ENCODE peak calls at places on chromosomes 13 and 19, in eight cellular contexts. T is AG04450, W is body of pancreas, I is thoracic aorta, R is uterus, Z is fibroblast of lung, U is heart right ventricle, M is mesenchymal stem cell. P is an unnamed sample. For H3K9me3, the result is how much of the 10 kb centered on the place peaks cover.

GRCh38 chr13:40064154-40064713 is 408.8 kb downstream of the COG6 start:
- DNase-seq in T (no peak), W (no peak), I (no peak), R (no peak), Z (no peak), U (no peak), M (peak), P (peak)

GRCh38 chr13:24063281-24063851 is 97.2 kb upstream of the SPATA13 start:
- DNase-seq in T (no peak), W (no peak), I (no peak), R (peak), Z (peak), U (peak), M (no peak), P (no peak)

GRCh38 chr19:39150235-39150634 is 24.6 kb downstream of the PAK4 start:
- DNase-seq in T (no peak), W (no peak), I (no peak), R (no peak), Z (no peak), U (no peak), M (no peak), P (no peak)

GRCh38 chr13:23505007-23505406 is 65.2 kb upstream of the TNFRSF19 start:
- DNase-seq in T (no peak), W (no peak), I (no peak), R (no peak), Z (peak), U (peak), M (peak), P (no peak)

GRCh38 chr13:40484101-40484800 is 182.2 kb downstream of the FOXO1 start:
- DNase-seq in T (no peak), W (no peak), I (no peak), R (no peak), Z (no peak), U (no peak), M (no peak), P (no peak)

GRCh38 chr13:113670541-113670940 is 3.5 kb downstream of the GRK1 start:
- DNase-seq in T (no peak), W (peak), I (no peak), R (peak), Z (no peak), U (no peak), M (no peak), P (no peak)

GRCh38 chr19:5261151-5261890 is 79.3 kb downstream of the PTPRS start:
- DNase-seq in T (no peak), W (no peak), I (no peak), R (no peak), Z (no peak), U (no peak), M (no peak), P (no peak)

GRCh38 chr19:43425567-43426392 is 11.1 kb downstream of the TEX101 start:
- DNase-seq in T (no peak), W (peak), I (no peak), R (no peak), Z (peak), U (no peak), M (no peak), P (no peak)

GRCh38 chr13:20035130-20035529 is 76.6 kb downstream of the ZMYM2 start:
- DNase-seq in T (no peak), W (no peak), I (no peak), R (no peak), Z (peak), U (no peak), M (no peak), P (no peak)

GRCh38 chr13:99819962-99820361 is 151.6 kb downstream of the ZIC5 start:
- DNase-seq in T (no peak), W (no peak), I (no peak), R (no peak), Z (no peak), U (no peak), M (no peak), P (no peak)

GRCh38 chr13:98450495-98451167 is 126.3 kb downstream of the STK24 start:
- DNase-seq in T (no peak), W (no peak), I (no peak), R (no peak), Z (peak), U (peak), M (peak), P (no peak)

GRCh38 chr13:88751994-88752393 is 1080.8 kb downstream of the SLITRK5 start:
- DNase-seq in T (no peak), W (no peak), I (no peak), R (no peak), Z (no peak), U (no peak), M (no peak), P (no peak)

GRCh38 chr13:108827637-108828036 is 198.2 kb downstream of the MYO16 start:
- DNase-seq in T (no peak), W (peak), I (no peak), R (no peak), Z (no peak), U (no peak), M (no peak), P (no peak)

GRCh38 chr19:46787331-46788100 is 878 bp downstream of the SLC1A5 start:
- DNase-seq in T (no peak), W (peak), I (no peak), R (peak), Z (peak), U (peak), M (peak), P (peak)

GRCh38 chr19:19406878-19407639 is 1.6 kb downstream of the GATAD2A start:
- DNase-seq in T (no peak), W (peak), I (no peak), R (no peak), Z (peak), U (no peak), M (peak), P (no peak)

GRCh38 chr13:68588623-68589022 is 1358.5 kb upstream of the PCDH9 start:
- DNase-seq in T (no peak), W (no peak), I (no peak), R (no peak), Z (no peak), U (no peak), M (no peak), P (no peak)

GRCh38 chr19:42010245-42011126 is 16.5 kb upstream of the ATP1A3 start:
- DNase-seq in T (no peak), W (no peak), I (no peak), R (no peak), Z (no peak), U (no peak), M (peak), P (no peak)

GRCh38 chr19:48325265-48325910 is at the start of gene EMP3:
- DNase-seq in T (peak), W (peak), I (peak), R (peak), Z (peak), U (peak), M (peak), P (no peak)

GRCh38 chr13:72726721-72727416 is 560 bp downstream of the MZT1 start:
- DNase-seq in T (no peak), W (peak), I (peak), R (no peak), Z (peak), U (peak), M (peak), P (no peak)

GRCh38 chr13:43242040-43242439 is 218.7 kb downstream of the DNAJC15 start:
- DNase-seq in T (no peak), W (no peak), I (no peak), R (no peak), Z (no peak), U (no peak), M (no peak), P (no peak)

GRCh38 chr19:46321653-46322052 is 24.8 kb downstream of the HIF3A start:
- DNase-seq in T (no peak), W (no peak), I (no peak), R (no peak), Z (no peak), U (no peak), M (no peak), P (no peak)

GRCh38 chr13:24511019-24511823 is 1.4 kb downstream of the PARP4 start:
- DNase-seq in T (peak), W (peak), I (no peak), R (no peak), Z (peak), U (no peak), M (peak), P (no peak)

GRCh38 chr19:38078302-38078930 is 145.6 kb downstream of the DPF1 start:
- DNase-seq in T (no peak), W (no peak), I (no peak), R (no peak), Z (no peak), U (no peak), M (no peak), P (no peak)

GRCh38 chr19:866769-867300 is 7.4 kb downstream of the CFD start:
- DNase-seq in T (no peak), W (no peak), I (no peak), R (no peak), Z (no peak), U (no peak), M (no peak), P (no peak)

GRCh38 chr19:33467851-33468250 is 53.7 kb downstream of the PEPD start:
- DNase-seq in T (no peak), W (no peak), I (no peak), R (no peak), Z (no peak), U (no peak), M (no peak), P (no peak)

GRCh38 chr19:21603431-21604153 is 98.2 kb downstream of the ZNF429 start:
- DNase-seq in T (no peak), W (no peak), I (no peak), R (no peak), Z (peak), U (no peak), M (no peak), P (no peak)

DNA sequence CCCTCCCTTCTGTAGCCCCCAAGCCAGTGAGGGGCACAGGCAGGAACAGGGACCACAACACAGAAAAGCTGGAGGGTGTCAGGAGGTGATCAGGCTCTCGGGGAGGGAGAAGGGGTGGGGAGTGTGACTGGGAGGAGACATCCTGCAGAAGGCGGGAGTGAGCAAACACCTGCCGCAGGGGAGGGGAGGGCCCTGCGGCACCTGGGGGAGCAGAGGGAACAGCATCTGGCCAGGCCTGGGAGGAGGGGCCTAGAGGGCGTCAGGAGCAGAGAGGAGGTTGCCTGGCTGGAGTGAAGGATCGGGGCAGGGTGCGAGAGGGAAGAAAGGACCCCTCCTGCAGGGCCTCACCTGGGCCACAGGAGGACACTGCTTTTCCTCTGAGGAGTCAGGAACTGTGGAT is 4.2 kb downstream of the KLK3 start:
- DNase-seq in T (no peak), W (peak), I (no peak), R (no peak), Z (no peak), U (no peak), M (no peak), P (no peak)
- H3K9me3 ChIP-seq in T (under half), W (under half), I (under half), R (under half), Z (under half), U (under half), M (under half), P (under half)

GRCh38 chr19:56930647-56931592 is 90.4 kb upstream of the PEG3 start:
- DNase-seq in T (no peak), W (no peak), I (no peak), R (no peak), Z (no peak), U (no peak), M (no peak), P (no peak)
- H3K9me3 ChIP-seq in T (under half), W (under half), I (under half), R (under half), Z (under half), U (under half), M (under half), P (under half)

GRCh38 chr19:57477191-57478008 is at the start of gene ZNF772:
- DNase-seq in T (peak), W (peak), I (peak), R (peak), Z (peak), U (peak), M (peak), P (peak)
- H3K9me3 ChIP-seq in T (under half), W (half or more), I (under half), R (under half), Z (under half), U (under half), M (under half), P (under half)

DNA sequence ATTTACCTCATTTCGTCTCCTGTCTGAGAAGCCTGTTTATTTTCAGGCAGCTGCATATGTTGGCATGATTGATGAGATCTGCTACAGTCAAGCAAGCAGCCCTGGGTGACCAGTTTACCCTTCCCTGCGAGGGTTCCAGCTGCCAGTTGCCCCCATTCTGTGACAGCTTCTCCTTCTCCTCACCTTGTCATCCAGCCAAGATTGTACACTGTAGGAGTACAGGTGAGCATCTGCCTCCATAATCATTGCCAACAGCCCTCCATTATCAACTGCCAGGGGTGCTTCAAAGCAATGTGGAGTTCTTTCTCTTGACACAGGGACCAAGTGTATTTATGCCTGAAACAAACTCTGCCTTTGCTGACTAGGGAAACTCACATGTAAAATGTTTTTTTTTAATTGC is 1979.8 kb upstream of the PRR20A start:
- DNase-seq in T (no peak), W (no peak), I (no peak), R (no peak), Z (no peak), U (no peak), M (no peak), P (no peak)
- H3K9me3 ChIP-seq in T (under half), W (under half), I (under half), R (under half), Z (under half), U (under half), M (under half), P (under half)

GRCh38 chr19:44696939-44697669 is 1.8 kb upstream of the CEACAM16 start:
- DNase-seq in T (no peak), W (peak), I (no peak), R (no peak), Z (no peak), U (no peak), M (no peak), P (no peak)
- H3K9me3 ChIP-seq in T (under half), W (under half), I (under half), R (under half), Z (under half), U (under half), M (under half), P (under half)

GRCh38 chr19:35027851-35028599 is 2.2 kb upstream of the SCN1B start:
- DNase-seq in T (no peak), W (no peak), I (no peak), R (no peak), Z (peak), U (no peak), M (no peak), P (no peak)

GRCh38 chr19:35029737-35030256 is 473 bp upstream of the SCN1B start:
- DNase-seq in T (no peak), W (no peak), I (no peak), R (no peak), Z (no peak), U (no peak), M (peak), P (no peak)

GRCh38 chr19:35025969-35026368 is 4.3 kb upstream of the SCN1B start:
- DNase-seq in T (no peak), W (no peak), I (no peak), R (no peak), Z (no peak), U (no peak), M (no peak), P (no peak)

GRCh38 chr19:35026418-35026817 is 3.9 kb upstream of the SCN1B start:
- DNase-seq in T (no peak), W (no peak), I (no peak), R (no peak), Z (no peak), U (no peak), M (no peak), P (no peak)

DNA sequence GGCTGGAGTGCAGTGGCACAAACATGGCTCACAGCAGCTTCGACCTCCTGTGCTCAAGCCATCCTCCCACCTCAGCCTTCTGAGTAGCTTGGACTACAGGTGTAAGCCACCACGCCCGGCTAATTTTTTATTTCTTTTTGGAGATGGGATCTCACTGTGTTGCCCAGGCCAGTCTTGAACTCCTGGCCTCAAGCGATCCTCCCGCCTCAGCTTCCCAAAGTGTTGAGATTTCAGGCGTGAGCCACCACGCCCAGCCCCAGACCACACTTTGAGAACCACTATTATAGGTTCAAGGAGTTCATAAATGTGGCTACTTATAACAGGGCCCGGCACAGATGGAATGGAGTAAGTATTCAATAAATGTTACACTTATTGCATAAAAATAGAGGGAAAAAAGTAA is 3.3 kb upstream of the SCN1B start:
- DNase-seq in T (no peak), W (no peak), I (no peak), R (no peak), Z (no peak), U (no peak), M (no peak), P (no peak)
- H3K9me3 ChIP-seq in T (under half), W (under half), I (under half), R (under half), Z (under half), U (under half), M (under half), P (under half)

DNA sequence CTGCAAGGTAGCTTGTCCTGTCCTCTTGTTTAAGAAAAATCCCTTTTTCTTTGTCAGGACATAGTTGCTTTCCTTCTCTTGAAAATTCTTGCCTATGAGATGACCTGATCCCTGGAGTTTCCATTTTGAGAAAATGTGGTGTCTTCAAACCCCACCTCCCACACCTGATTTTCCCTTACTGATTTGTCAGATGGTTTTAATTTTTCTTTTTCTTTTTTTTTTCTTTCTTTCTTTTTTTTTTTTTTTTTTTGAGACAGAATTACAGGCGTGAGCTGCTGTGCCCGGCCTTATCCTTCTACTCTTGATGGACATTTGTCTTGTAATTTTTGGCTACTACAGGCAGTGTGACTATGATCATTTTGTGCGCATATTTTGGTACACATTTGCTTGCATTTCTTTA is 1.2 kb downstream of the ZNF345 start:
- DNase-seq in T (no peak), W (no peak), I (no peak), R (no peak), Z (no peak), U (no peak), M (no peak), P (no peak)
- H3K9me3 ChIP-seq in T (under half), W (under half), I (under half), R (under half), Z (under half), U (under half), M (under half), P (under half)

P was measured in esophagus muscularis mucosa.